ENCODE peak calls at places on chromosome 22, in seven cellular contexts. F is Ammon's horn, Y is substantia nigra, I is uterus, G is left colon, W is NCI-H1105, H is T follicular helper cell. N is an unnamed sample.

GRCh38 chr22:43858156-43858895 is 4.0 kb downstream of the SULT4A1 start:
- DNase-seq in F (no peak), Y (no peak), I (no peak), G (peak), W (no peak), H (no peak), N (no peak)

GRCh38 chr22:50027639-50028537 is 15.3 kb upstream of the IL17REL start:
- DNase-seq in F (peak), Y (no peak), I (no peak), G (no peak), W (no peak), H (peak), N (no peak)

GRCh38 chr22:39309364-39309861 is 10.0 kb downstream of the RPL3 start:
- DNase-seq in F (no peak), Y (no peak), I (no peak), G (no peak), W (no peak), H (no peak), N (no peak)

GRCh38 chr22:37328017-37328416 is 45.7 kb downstream of the CYTH4 start:
- DNase-seq in F (no peak), Y (no peak), I (no peak), G (no peak), W (no peak), H (no peak), N (no peak)

GRCh38 chr22:19067696-19068348 is 54.4 kb downstream of the DGCR2 start:
- DNase-seq in F (no peak), Y (no peak), I (no peak), G (no peak), W (no peak), H (no peak), N (no peak)

GRCh38 chr22:33109532-33110148 is 51.5 kb upstream of the SYN3 start:
- DNase-seq in F (peak), Y (no peak), I (no peak), G (no peak), W (no peak), H (no peak), N (no peak)

GRCh38 chr22:24775769-24776492 is 1.4 kb upstream of the PIWIL3 start:
- DNase-seq in F (no peak), Y (no peak), I (no peak), G (no peak), W (no peak), H (no peak), N (no peak)

GRCh38 chr22:26517429-26517828 is 5.2 kb upstream of the TFIP11 start:
- DNase-seq in F (no peak), Y (no peak), I (no peak), G (no peak), W (no peak), H (no peak), N (no peak)

GRCh38 chr22:47125603-47126002 is 363.2 kb downstream of the TBC1D22A start:
- DNase-seq in F (no peak), Y (no peak), I (no peak), G (peak), W (no peak), H (no peak), N (no peak)

GRCh38 chr22:37909756-37910155 is 3.7 kb downstream of the MICALL1 start:
- DNase-seq in F (no peak), Y (no peak), I (no peak), G (no peak), W (no peak), H (no peak), N (no peak)

GRCh38 chr22:46136539-46137217 is 13.6 kb upstream of the PPARA start:
- DNase-seq in F (no peak), Y (no peak), I (no peak), G (no peak), W (no peak), H (no peak), N (no peak)

GRCh38 chr22:23509571-23510302 is 70.4 kb downstream of the IGLL1 start:
- DNase-seq in F (peak), Y (no peak), I (no peak), G (no peak), W (no peak), H (no peak), N (no peak)

GRCh38 chr22:45878901-45879551 is 97.9 kb downstream of the WNT7B start:
- DNase-seq in F (no peak), Y (no peak), I (no peak), G (peak), W (peak), H (no peak), N (no peak)

GRCh38 chr22:47203554-47203991 is 441.1 kb downstream of the TBC1D22A start:
- DNase-seq in F (no peak), Y (no peak), I (no peak), G (no peak), W (no peak), H (no peak), N (no peak)

N was measured in AML-193.